ENCODE peak calls at places on chromosomes 7 and 10, in six cellular contexts. X is tibial artery, R is K562, C is BJ, T is CD14-positive monocyte, F is activated B cell treated with CpG ODN at 0.5 μM for 24 hours. H is an unnamed sample.

GRCh38 chr7:12244129-12244528 is 33.0 kb downstream of the TMEM106B start:
- DNase-seq in T (no peak), C (no peak), X (no peak), R (peak), F (no peak), H (no peak)

GRCh38 chr10:74957199-74958084 is 131.0 kb downstream of the KAT6B start:
- DNase-seq in X (no peak), R (no peak), T (no peak), C (no peak), F (no peak), H (no peak)

GRCh38 chr7:105678811-105679495 is 97.7 kb upstream of the EFCAB10 start:
- DNase-seq in R (no peak), F (peak), X (peak), C (no peak), T (peak), H (peak)

GRCh38 chr7:96315109-96315480 is 6.8 kb downstream of the SLC25A13 start:
- DNase-seq in T (no peak), R (no peak), F (no peak), X (no peak), C (no peak), H (no peak)

GRCh38 chr7:42611961-42612360 is 299.9 kb downstream of the C7orf25 start:
- DNase-seq in T (no peak), R (no peak), F (no peak), X (no peak), C (no peak), H (no peak)

GRCh38 chr7:47435889-47436312 is 146.0 kb downstream of the TNS3 start:
- DNase-seq in R (peak), T (no peak), C (peak), F (no peak), X (peak), H (no peak)

GRCh38 chr7:36309301-36309700 is 80.4 kb upstream of the ANLN start:
- DNase-seq in R (no peak), C (no peak), F (no peak), X (no peak), T (no peak), H (no peak)

GRCh38 chr10:106857213-106857612 is 307.3 kb downstream of the SORCS1 start:
- DNase-seq in R (no peak), T (no peak), C (no peak), F (no peak), X (no peak), H (no peak)

GRCh38 chr10:97234403-97234802 is 48.6 kb upstream of the SLIT1 start:
- DNase-seq in C (no peak), F (no peak), X (no peak), R (peak), T (no peak), H (no peak)

GRCh38 chr7:77447616-77448015 is 31.5 kb upstream of the GSAP start:
- DNase-seq in T (no peak), R (no peak), C (no peak), X (no peak), F (no peak), H (no peak)

GRCh38 chr10:102196893-102197292 is 29.2 kb upstream of the ELOVL3 start:
- DNase-seq in X (no peak), C (no peak), F (no peak), R (no peak), T (no peak), H (no peak)

GRCh38 chr7:82172017-82172416 is 271.6 kb downstream of the CACNA2D1 start:
- DNase-seq in T (no peak), R (no peak), F (no peak), X (no peak), C (no peak), H (no peak)

GRCh38 chr10:129956285-129956649 is 7.8 kb downstream of the EBF3 start:
- DNase-seq in R (no peak), C (no peak), X (peak), F (no peak), T (no peak), H (no peak)

GRCh38 chr10:62818426-62819011 is 2.4 kb upstream of the EGR2 start:
- DNase-seq in F (peak), T (peak), X (no peak), C (no peak), R (peak), H (peak)

GRCh38 chr10:112951349-112952281 is 1.6 kb downstream of the TCF7L2 start:
- DNase-seq in T (peak), R (peak), F (peak), X (peak), C (no peak), H (peak)

GRCh38 chr10:49633327-49634045 is 19.6 kb downstream of the CHAT start:
- DNase-seq in F (no peak), T (peak), R (no peak), C (no peak), X (peak), H (no peak)

GRCh38 chr7:2018786-2019692 is 213.7 kb downstream of the MAD1L1 start:
- DNase-seq in C (peak), F (peak), R (peak), T (peak), X (peak), H (no peak)

GRCh38 chr10:65544756-65545155 is 1381.1 kb upstream of the LRRTM3 start:
- DNase-seq in R (no peak), X (no peak), C (no peak), T (no peak), F (no peak), H (no peak)

GRCh38 chr7:148856891-148857290 is 27.2 kb downstream of the EZH2 start:
- DNase-seq in T (no peak), F (no peak), X (no peak), R (peak), C (no peak), H (no peak)

GRCh38 chr7:16579216-16579615 is 52.6 kb downstream of the LRRC72 start:
- DNase-seq in X (no peak), R (no peak), C (no peak), T (no peak), F (no peak), H (no peak)

GRCh38 chr7:21214656-21215055 is 213.2 kb upstream of the SP4 start:
- DNase-seq in X (no peak), C (no peak), T (no peak), R (no peak), F (no peak), H (no peak)

GRCh38 chr10:29689001-29689400 is 54.2 kb upstream of the SVIL start:
- DNase-seq in C (no peak), R (no peak), F (no peak), T (no peak), X (no peak), H (no peak)

GRCh38 chr10:97096327-97097153 is 89.2 kb downstream of the SLIT1 start:
- DNase-seq in R (no peak), T (no peak), X (no peak), F (no peak), C (no peak), H (peak)

GRCh38 chr10:72158174-72158573 is 57.6 kb upstream of the ANAPC16 start:
- DNase-seq in R (no peak), C (no peak), X (no peak), T (no peak), F (no peak), H (no peak)

GRCh38 chr10:7123719-7124118 is 287.1 kb downstream of the SFMBT2 start:
- DNase-seq in X (no peak), R (no peak), T (no peak), F (no peak), C (no peak), H (no peak)

GRCh38 chr10:86064931-86065662 is 301.5 kb downstream of the GRID1 start:
- DNase-seq in T (no peak), F (no peak), R (no peak), C (no peak), X (no peak), H (no peak)

GRCh38 chr7:72785166-72785955 is 42.6 kb downstream of the TYW1B start:
- DNase-seq in F (no peak), C (no peak), X (no peak), T (no peak), R (no peak), H (no peak)

GRCh38 chr7:111650456-111650999 is 88.2 kb upstream of the IMMP2L start:
- DNase-seq in R (no peak), X (no peak), F (no peak), T (no peak), C (peak), H (no peak)

GRCh38 chr7:101754432-101755159 is 62.8 kb upstream of the CUX1 start:
- DNase-seq in T (no peak), X (no peak), C (no peak), F (no peak), R (no peak), H (no peak)

GRCh38 chr7:158386866-158387820 is 200.5 kb downstream of the PTPRN2 start:
- DNase-seq in T (no peak), X (no peak), C (no peak), R (no peak), F (no peak), H (no peak)

GRCh38 chr10:93796167-93796566 is 38.4 kb downstream of the LGI1 start:
- DNase-seq in F (no peak), T (no peak), X (no peak), R (no peak), C (no peak), H (no peak)

GRCh38 chr10:71253981-71254818 is 41.8 kb downstream of the UNC5B start:
- DNase-seq in C (no peak), R (no peak), F (no peak), X (no peak), T (no peak), H (no peak)

GRCh38 chr7:155643804-155644177 is 670 bp upstream of the RBM33 start:
- DNase-seq in R (no peak), T (no peak), F (no peak), X (no peak), C (no peak), H (no peak)

GRCh38 chr7:101547022-101547915 is 81.8 kb downstream of the MYL10 start:
- DNase-seq in X (peak), R (no peak), T (peak), C (no peak), F (no peak), H (no peak)

GRCh38 chr7:100493476-100494264 is 9.9 kb downstream of the NYAP1 start:
- DNase-seq in R (peak), F (peak), T (no peak), X (no peak), C (no peak), H (peak)

GRCh38 chr10:70672165-70672992 is at the start of gene ADAMTS14:
- DNase-seq in F (no peak), C (no peak), X (no peak), T (no peak), R (peak), H (no peak)

GRCh38 chr7:11707606-11708193 is 124.3 kb downstream of the THSD7A start:
- DNase-seq in R (no peak), F (no peak), X (no peak), C (no peak), T (no peak), H (no peak)

GRCh38 chr10:118798186-118798811 is 43.5 kb upstream of the CACUL1 start:
- DNase-seq in F (no peak), C (no peak), T (peak), X (peak), R (no peak), H (no peak)

GRCh38 chr10:23543696-23544095 is 104.8 kb downstream of the OTUD1 start:
- DNase-seq in R (no peak), T (no peak), C (no peak), X (no peak), F (no peak), H (no peak)

GRCh38 chr7:5428470-5429252 is 5.0 kb upstream of the TNRC18 start:
- DNase-seq in F (peak), T (no peak), C (no peak), R (peak), X (peak), H (no peak)
- TF ChIP-seq CTCF in F (no peak), T (no peak), C (peak), R (peak), X (no peak), H (no peak)

GRCh38 chr7:64938540-64938939 is 35.5 kb downstream of the ZNF273 start:
- DNase-seq in R (no peak), X (no peak), C (no peak), F (no peak), T (no peak), H (no peak)
- TF ChIP-seq CTCF in R (no peak), X (no peak), C (no peak), F (no peak), T (no peak), H (no peak)

GRCh38 chr7:104252409-104253134 is 44.8 kb upstream of the ORC5 start:
- DNase-seq in T (no peak), X (no peak), C (no peak), R (no peak), F (no peak), H (no peak)
- TF ChIP-seq CTCF in T (no peak), X (no peak), C (no peak), R (peak), F (no peak), H (peak)

GRCh38 chr7:52940511-52940910 is 94.9 kb upstream of the POM121L12 start:
- DNase-seq in T (no peak), R (no peak), X (no peak), C (peak), F (no peak), H (no peak)

GRCh38 chr7:52938455-52939133 is 96.8 kb upstream of the POM121L12 start:
- DNase-seq in X (no peak), T (no peak), F (no peak), R (no peak), C (no peak), H (no peak)

DNA sequence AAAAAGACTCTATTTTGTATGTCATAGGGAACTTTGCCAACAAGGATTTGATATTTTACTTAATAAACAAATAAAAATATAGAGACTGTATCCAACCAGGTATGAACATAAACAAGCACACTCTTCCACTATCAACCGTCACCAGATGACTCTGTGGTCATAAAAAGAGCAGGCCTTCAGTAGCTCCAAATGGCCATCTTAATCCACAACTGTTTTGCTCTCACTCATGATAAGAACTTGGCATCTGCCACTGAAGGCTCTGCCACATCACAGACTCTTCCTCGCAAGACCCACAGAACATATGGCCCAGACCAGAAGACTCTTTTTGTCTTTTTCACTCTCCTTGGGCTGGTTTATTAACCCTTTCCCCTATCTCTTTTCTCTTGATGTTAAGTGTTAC is 98.7 kb upstream of the POM121L12 start:
- DNase-seq in R (no peak), F (no peak), C (no peak), X (no peak), T (no peak), H (no peak)
- TF ChIP-seq CTCF in R (no peak), F (no peak), C (no peak), X (no peak), T (no peak), H (no peak)

H was measured in GM06990.